ENCODE peak calls at places on chromosomes 4 and X, in eight cellular contexts. A is suprapubic skin, R is lower leg skin, C is adrenal gland, K is uterus, T is HCT116, G is esophagus muscularis mucosa, W is transverse colon. I is an unnamed sample.

GRCh38 chr4:139025841-139026240 is 10.3 kb downstream of the NOCT start:
- DNase-seq in A (no peak), R (no peak), C (no peak), K (no peak), T (no peak), G (no peak), W (no peak), I (no peak)

GRCh38 chr4:113179996-113180395 is 130.5 kb downstream of the ANK2 start:
- DNase-seq in A (no peak), R (no peak), C (no peak), K (no peak), T (no peak), G (no peak), W (no peak), I (no peak)

GRCh38 chr4:89298788-89299152 is 8.8 kb downstream of the GPRIN3 start:
- DNase-seq in A (no peak), R (no peak), C (no peak), K (no peak), T (no peak), G (no peak), W (no peak), I (no peak)

GRCh38 chrX:53074987-53075386 is 7.2 kb upstream of the TSPYL2 start:
- DNase-seq in A (peak; percentile 47), R (no peak), C (no peak), K (no peak), T (no peak), G (no peak), W (no peak), I (no peak)

GRCh38 chr4:39228377-39228776 is 46.0 kb downstream of the WDR19 start:
- DNase-seq in A (no peak), R (no peak), C (no peak), K (no peak), T (no peak), G (no peak), W (no peak), I (no peak)

GRCh38 chrX:19152762-19153161 is 30.5 kb upstream of the ADGRG2 start:
- DNase-seq in A (no peak), R (no peak), C (no peak), K (no peak), T (no peak), G (no peak), W (no peak), I (no peak)

GRCh38 chrX:44299177-44299576 is 44.3 kb downstream of the EFHC2 start:
- DNase-seq in A (no peak), R (no peak), C (no peak), K (no peak), T (no peak), G (no peak), W (no peak), I (no peak)

GRCh38 chr4:124936427-124936826 is 223.9 kb upstream of the ANKRD50 start:
- DNase-seq in A (peak; percentile 68), R (peak; percentile 39), C (no peak), K (no peak), T (no peak), G (no peak), W (no peak), I (no peak)

GRCh38 chrX:15946783-15947550 is 92.4 kb upstream of the AP1S2 start:
- DNase-seq in A (no peak), R (no peak), C (no peak), K (no peak), T (no peak), G (no peak), W (no peak), I (no peak)

GRCh38 chr4:43316813-43317212 is 424.3 kb downstream of the GRXCR1 start:
- DNase-seq in A (no peak), R (no peak), C (no peak), K (no peak), T (no peak), G (no peak), W (no peak), I (no peak)

GRCh38 chr4:87046111-87046510 is 111.3 kb downstream of the AFF1 start:
- DNase-seq in A (no peak), R (no peak), C (no peak), K (no peak), T (no peak), G (no peak), W (no peak), I (no peak)

GRCh38 chrX:120145295-120145925 is 13.0 kb upstream of the RHOXF2 start:
- DNase-seq in A (no peak), R (no peak), C (no peak), K (no peak), T (no peak), G (no peak), W (no peak), I (no peak)

GRCh38 chr4:41418444-41418843 is 119.5 kb upstream of the LIMCH1 start:
- DNase-seq in A (no peak), R (no peak), C (peak; percentile 45), K (no peak), T (no peak), G (no peak), W (peak; percentile 9), I (no peak)

GRCh38 chrX:43958529-43958928 is 14.7 kb downstream of the NDP start:
- DNase-seq in A (no peak), R (peak; percentile 17), C (peak; percentile 38), K (peak; percentile 57), T (peak; percentile 81), G (no peak), W (peak; percentile 12), I (no peak)

GRCh38 chrX:41087219-41087618 is 2.0 kb downstream of the USP9X start:
- DNase-seq in A (no peak), R (no peak), C (no peak), K (no peak), T (no peak), G (no peak), W (no peak), I (no peak)

GRCh38 chr4:6375620-6376295 is 96.7 kb downstream of the PPP2R2C start:
- DNase-seq in A (no peak), R (no peak), C (no peak), K (no peak), T (no peak), G (no peak), W (no peak), I (no peak)

GRCh38 chrX:68822641-68823410 is 6.0 kb upstream of the EFNB1 start:
- DNase-seq in A (no peak), R (no peak), C (no peak), K (peak; percentile 53), T (peak; percentile 23), G (peak; percentile 70), W (no peak), I (no peak)

GRCh38 chr4:67134616-67135015 is 410.7 kb downstream of the CENPC start:
- DNase-seq in A (no peak), R (no peak), C (no peak), K (no peak), T (no peak), G (no peak), W (no peak), I (no peak)

GRCh38 chr4:73236151-73236550 is 22.4 kb downstream of the ANKRD17 start:
- DNase-seq in A (no peak), R (no peak), C (no peak), K (no peak), T (no peak), G (no peak), W (no peak), I (no peak)

DNA sequence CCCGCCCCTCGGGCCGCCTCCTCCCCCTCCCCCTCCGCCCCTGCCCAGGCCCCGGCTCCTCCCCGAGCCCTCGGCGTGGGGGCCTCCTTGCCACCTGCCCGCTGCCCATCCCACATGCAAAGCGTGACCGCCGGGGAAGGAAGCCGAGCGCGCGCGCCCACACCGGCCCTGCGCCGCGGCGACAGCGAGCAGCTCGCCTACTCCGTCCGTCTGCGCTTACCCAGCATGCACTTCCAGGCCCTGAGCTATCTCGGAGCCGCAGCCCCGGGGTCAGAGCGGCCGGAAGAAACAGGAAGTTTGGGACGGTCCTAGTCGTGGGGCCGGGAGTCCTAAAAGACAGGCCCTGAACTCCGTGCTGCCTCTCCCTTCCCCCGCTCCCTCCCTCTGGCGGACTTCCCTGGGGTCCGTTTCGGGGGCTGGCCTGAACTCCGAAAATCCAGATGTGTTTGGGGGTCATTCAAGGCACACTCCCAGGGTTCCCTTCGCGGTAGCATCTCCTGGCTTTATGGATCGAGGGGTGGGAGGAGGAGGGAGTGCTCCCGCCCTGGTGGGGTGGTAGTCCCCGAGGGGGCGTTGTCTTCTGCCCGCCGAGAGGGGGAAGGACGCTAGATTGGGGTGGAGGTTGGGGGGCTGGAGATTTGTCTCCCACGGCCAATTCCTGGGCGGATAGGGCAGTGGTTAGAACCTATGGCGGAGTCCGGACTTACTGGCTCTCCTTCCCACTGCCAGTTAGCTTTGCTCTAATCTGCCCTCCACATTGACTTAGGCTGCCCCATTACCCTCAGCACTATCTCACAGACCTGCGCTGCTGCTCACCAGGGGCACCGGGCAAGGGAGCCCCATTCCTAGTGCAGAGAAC is 25.0 kb upstream of the BCORL1 start:
- DNase-seq in A (peak; percentile 77), R (no peak), C (peak; percentile 56), K (peak; percentile 52), T (peak; percentile 15), G (no peak), W (peak; percentile 78), I (peak; percentile 70)
- TF ChIP-seq POLR2A in A (no peak), R (no peak), C (no peak), K (no peak), T (peak; percentile 27), G (no peak), W (peak; percentile 57), I (peak; percentile 63)

GRCh38 chrX:1598021-1598875 is 6.8 kb downstream of the AKAP17A start:
- DNase-seq in A (no peak), R (no peak), C (no peak), K (no peak), T (no peak), G (no peak), W (no peak), I (no peak)
- TF ChIP-seq POLR2A in A (no peak), R (no peak), C (no peak), K (no peak), T (no peak), G (no peak), W (no peak), I (no peak)

DNA sequence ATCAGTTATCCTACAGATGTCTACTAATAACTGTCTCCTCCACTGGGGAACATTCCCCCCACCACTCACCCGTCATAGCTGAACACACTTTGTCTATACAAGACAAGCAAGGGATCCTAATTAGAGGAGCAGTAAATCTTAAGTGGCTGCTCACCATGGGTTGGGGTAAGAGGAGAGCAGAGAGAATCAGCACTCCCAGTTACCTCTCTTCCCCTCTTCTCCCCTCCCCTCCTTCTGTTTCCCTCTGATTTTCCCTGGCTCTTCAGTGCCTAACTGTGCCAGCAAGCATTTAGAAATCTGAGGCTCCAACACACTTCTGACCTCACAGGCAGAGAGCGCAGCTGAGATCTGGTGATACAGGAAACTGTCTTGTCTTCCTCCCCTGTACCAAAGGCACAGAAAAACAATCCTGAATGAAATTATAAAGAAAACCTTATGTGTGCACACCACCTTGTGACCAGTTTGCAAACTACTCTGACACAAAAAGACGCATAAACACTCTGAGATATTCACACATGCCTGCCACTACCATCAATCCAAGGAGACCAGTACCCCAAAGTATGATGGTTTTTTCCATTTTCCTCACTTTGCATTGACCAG is 82.5 kb upstream of the SMIM10 start:
- DNase-seq in A (no peak), R (no peak), C (no peak), K (no peak), T (no peak), G (no peak), W (no peak), I (no peak)
- TF ChIP-seq POLR2A in A (no peak), R (no peak), C (no peak), K (no peak), T (no peak), G (no peak), W (no peak), I (no peak)

GRCh38 chr4:127875791-127876190 is 4.9 kb upstream of the PLK4 start:
- DNase-seq in A (no peak), R (no peak), C (no peak), K (no peak), T (no peak), G (no peak), W (no peak), I (no peak)

GRCh38 chr4:127880764-127881564 is at the start of gene PLK4:
- DNase-seq in A (peak; percentile 95), R (peak; percentile 93), C (peak; percentile 96), K (peak; percentile 92), T (peak; percentile 94), G (peak; percentile 99), W (peak; percentile 97), I (peak; percentile 74)
- TF ChIP-seq POLR2A in A (no peak), R (no peak), C (peak; percentile 93), K (peak; percentile 61), T (peak; percentile 60), G (no peak), W (no peak), I (peak; percentile 81)